ENCODE peak calls at places on chromosome 9, in four cellular contexts. One of them, this sample, is unnamed.

GRCh38 chr9:96126321-96126881 is 175.6 kb downstream of the HSD17B3 start:
- DNase-seq in sigmoid colon: no peak
- DNase-seq in kidney epithelial cell: no peak
- DNase-seq in hepatocyte: peak
- DNase-seq in this sample: no peak

GRCh38 chr9:107942870-107943269 is 453.3 kb upstream of the KLF4 start:
- DNase-seq in sigmoid colon: no peak
- DNase-seq in kidney epithelial cell: no peak
- DNase-seq in hepatocyte: no peak
- DNase-seq in this sample: no peak

GRCh38 chr9:87107072-87107471 is 159.8 kb upstream of the GAS1 start:
- DNase-seq in sigmoid colon: no peak
- DNase-seq in kidney epithelial cell: peak
- DNase-seq in hepatocyte: no peak
- DNase-seq in this sample: no peak

GRCh38 chr9:98536542-98537173 is 172.1 kb downstream of the GABBR2 start:
- DNase-seq in sigmoid colon: no peak
- DNase-seq in kidney epithelial cell: no peak
- DNase-seq in hepatocyte: peak
- DNase-seq in this sample: no peak

GRCh38 chr9:69499959-69500358 is 172.2 kb downstream of the APBA1 start:
- DNase-seq in sigmoid colon: no peak
- DNase-seq in kidney epithelial cell: no peak
- DNase-seq in hepatocyte: no peak
- DNase-seq in this sample: no peak

GRCh38 chr9:115015018-115015635 is 84.7 kb upstream of the TNFSF8 start:
- DNase-seq in sigmoid colon: no peak
- DNase-seq in kidney epithelial cell: no peak
- DNase-seq in hepatocyte: peak
- DNase-seq in this sample: no peak

GRCh38 chr9:81035171-81035570 is 654.2 kb downstream of the TLE1 start:
- DNase-seq in sigmoid colon: no peak
- DNase-seq in kidney epithelial cell: peak
- DNase-seq in hepatocyte: no peak
- DNase-seq in this sample: peak

GRCh38 chr9:126612329-126612812 is 1.4 kb upstream of the LMX1B start:
- DNase-seq in sigmoid colon: peak
- DNase-seq in kidney epithelial cell: no peak
- DNase-seq in hepatocyte: no peak
- DNase-seq in this sample: no peak

GRCh38 chr9:72675586-72675985 is 154.2 kb downstream of the TMC1 start:
- DNase-seq in sigmoid colon: no peak
- DNase-seq in kidney epithelial cell: peak
- DNase-seq in hepatocyte: no peak
- DNase-seq in this sample: peak

GRCh38 chr9:99137225-99137624 is 32.3 kb downstream of the TGFBR1 start:
- DNase-seq in sigmoid colon: no peak
- DNase-seq in kidney epithelial cell: no peak
- DNase-seq in hepatocyte: no peak
- DNase-seq in this sample: no peak

GRCh38 chr9:124000161-124000783 is 11.3 kb upstream of the LHX2 start:
- DNase-seq in sigmoid colon: no peak
- DNase-seq in kidney epithelial cell: no peak
- DNase-seq in hepatocyte: no peak
- DNase-seq in this sample: no peak

GRCh38 chr9:133658442-133659431 is 22.6 kb downstream of the DBH start:
- DNase-seq in sigmoid colon: no peak
- DNase-seq in kidney epithelial cell: no peak
- DNase-seq in hepatocyte: peak
- DNase-seq in this sample: no peak

GRCh38 chr9:107737610-107737986 is 248.0 kb upstream of the KLF4 start:
- DNase-seq in sigmoid colon: no peak
- DNase-seq in kidney epithelial cell: no peak
- DNase-seq in hepatocyte: no peak
- DNase-seq in this sample: no peak

GRCh38 chr9:20312732-20313131 is 309.6 kb downstream of the MLLT3 start:
- DNase-seq in sigmoid colon: no peak
- DNase-seq in kidney epithelial cell: no peak
- DNase-seq in hepatocyte: no peak
- DNase-seq in this sample: no peak

GRCh38 chr9:19232830-19233194 is 2.3 kb downstream of the DENND4C start:
- DNase-seq in sigmoid colon: no peak
- DNase-seq in kidney epithelial cell: no peak
- DNase-seq in hepatocyte: peak
- DNase-seq in this sample: no peak

GRCh38 chr9:127470662-127471061 is 19.4 kb downstream of the LRSAM1 start:
- DNase-seq in sigmoid colon: no peak
- DNase-seq in kidney epithelial cell: no peak
- DNase-seq in hepatocyte: no peak
- DNase-seq in this sample: no peak

DNA sequence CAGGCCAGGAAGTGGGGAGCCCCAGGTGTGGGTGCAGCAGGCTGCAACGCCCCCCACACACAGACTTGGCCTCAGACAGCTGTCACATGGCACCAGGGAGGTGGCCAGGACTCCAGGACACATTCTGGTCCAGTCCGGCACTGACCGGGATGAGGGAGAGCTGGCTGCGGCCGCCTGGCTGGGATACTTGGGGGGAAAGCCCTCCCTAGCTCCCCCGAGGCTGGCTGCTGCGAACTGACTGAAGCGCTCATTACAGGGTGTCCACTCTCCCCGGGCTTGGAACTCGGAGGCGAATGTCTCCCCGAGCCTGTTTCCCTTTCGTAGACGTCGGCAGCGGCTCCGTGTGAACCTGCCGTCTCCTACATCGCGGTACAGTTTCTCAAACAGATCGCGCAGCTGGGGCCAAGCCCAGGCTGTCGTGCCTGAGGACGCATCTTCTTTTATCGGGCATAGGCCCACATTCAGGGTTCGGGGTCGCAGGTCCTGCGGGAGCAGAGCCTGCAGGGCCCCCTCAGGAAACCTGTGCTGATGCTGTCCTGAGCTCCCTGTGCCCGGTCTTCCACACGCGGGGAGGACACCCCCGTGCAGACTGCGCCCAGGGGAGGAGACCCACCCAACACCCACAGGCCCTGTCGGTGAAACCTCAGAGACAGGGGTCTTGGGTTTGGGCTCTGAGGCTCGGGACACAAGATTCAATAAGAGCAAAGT is 19.8 kb downstream of the NACC2 start:
- DNase-seq in sigmoid colon: peak
- DNase-seq in kidney epithelial cell: no peak
- DNase-seq in hepatocyte: no peak
- DNase-seq in this sample: no peak
- H3K4me3 ChIP-seq in sigmoid colon: no peak
- H3K4me3 ChIP-seq in kidney epithelial cell: no peak
- H3K4me3 ChIP-seq in hepatocyte: no peak
- H3K4me3 ChIP-seq in this sample: no peak

GRCh38 chr9:2729721-2730120 is 12.4 kb downstream of the KCNV2 start:
- DNase-seq in sigmoid colon: no peak
- DNase-seq in kidney epithelial cell: no peak
- DNase-seq in hepatocyte: no peak
- DNase-seq in this sample: no peak

GRCh38 chr9:2725929-2726328 is 8.6 kb downstream of the KCNV2 start:
- DNase-seq in sigmoid colon: no peak
- DNase-seq in kidney epithelial cell: no peak
- DNase-seq in hepatocyte: no peak
- DNase-seq in this sample: no peak

GRCh38 chr9:2726620-2727335 is 9.5 kb downstream of the KCNV2 start:
- DNase-seq in sigmoid colon: no peak
- DNase-seq in kidney epithelial cell: no peak
- DNase-seq in hepatocyte: no peak
- DNase-seq in this sample: no peak

GRCh38 chr9:2729003-2729402 is 11.7 kb downstream of the KCNV2 start:
- DNase-seq in sigmoid colon: no peak
- DNase-seq in kidney epithelial cell: no peak
- DNase-seq in hepatocyte: no peak
- DNase-seq in this sample: no peak

GRCh38 chr9:2727966-2728613 is 10.8 kb downstream of the KCNV2 start:
- DNase-seq in sigmoid colon: no peak
- DNase-seq in kidney epithelial cell: no peak
- DNase-seq in hepatocyte: peak
- DNase-seq in this sample: no peak
- TF ChIP-seq CTCF in sigmoid colon: peak
- TF ChIP-seq CTCF in kidney epithelial cell: peak
- TF ChIP-seq CTCF in hepatocyte: peak
- TF ChIP-seq CTCF in this sample: peak

DNA sequence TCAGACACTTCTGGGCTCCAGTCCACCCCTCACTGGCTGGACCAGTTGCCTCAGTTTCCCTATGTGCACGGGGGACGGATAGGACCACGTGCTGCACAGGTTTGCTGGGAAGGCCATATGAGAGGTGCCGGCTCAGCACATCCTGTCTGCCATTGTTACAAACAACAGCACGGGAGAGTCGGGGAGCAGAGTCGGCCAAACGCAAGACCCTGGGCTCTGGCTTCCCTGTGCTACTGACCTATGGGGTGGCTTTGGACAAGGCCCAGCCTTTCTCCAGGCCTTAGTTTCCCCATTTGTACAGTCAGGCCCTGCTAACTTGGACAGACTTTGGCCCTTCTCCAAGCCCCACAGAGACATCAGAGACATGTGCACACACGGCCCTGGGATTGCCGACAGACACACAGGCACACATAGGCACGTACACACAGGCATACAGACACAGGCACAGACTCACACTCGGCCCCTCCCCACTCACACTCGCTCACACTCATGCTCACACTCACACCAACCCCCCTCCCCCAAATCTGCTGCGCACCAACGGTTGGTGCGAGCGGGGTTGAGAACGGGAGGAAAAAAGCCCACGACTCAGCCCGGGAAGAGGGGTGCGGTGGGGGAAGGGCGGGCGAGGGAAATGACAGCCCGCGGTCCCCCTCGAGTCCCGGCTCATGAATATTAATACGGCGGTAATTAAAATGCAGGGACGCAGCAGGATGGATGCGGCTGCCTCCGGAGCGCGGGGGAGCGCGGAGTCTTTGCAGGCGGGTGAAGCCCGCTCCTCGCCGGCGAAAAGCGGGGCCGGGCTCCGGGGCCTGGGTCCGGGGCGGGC is 133.0 kb downstream of the C9orf50 start:
- DNase-seq in sigmoid colon: peak
- DNase-seq in kidney epithelial cell: no peak
- DNase-seq in hepatocyte: peak
- DNase-seq in this sample: no peak
- H3K4me3 ChIP-seq in sigmoid colon: peak
- H3K4me3 ChIP-seq in kidney epithelial cell: peak
- H3K4me3 ChIP-seq in hepatocyte: peak
- H3K4me3 ChIP-seq in this sample: peak

DNA sequence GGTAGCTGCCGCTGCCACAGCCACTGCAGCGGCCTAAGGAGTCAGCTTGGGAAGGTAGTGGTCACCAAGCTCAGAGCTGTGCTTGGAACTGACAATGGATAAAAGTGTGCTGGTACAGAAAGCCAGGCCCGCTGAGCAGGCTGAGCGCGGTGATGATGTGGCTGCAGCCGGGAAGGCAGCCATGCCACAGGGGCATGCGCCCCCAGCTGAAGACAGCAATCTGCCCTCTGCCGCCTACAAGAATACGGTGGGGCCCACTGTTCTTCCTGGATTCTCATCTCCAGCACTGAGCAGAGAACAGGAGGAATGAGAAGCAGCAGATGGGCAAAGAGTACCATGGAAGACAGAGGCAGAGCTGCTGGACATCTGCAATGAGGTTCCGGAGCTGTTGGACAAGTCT is 22.6 kb upstream of the ANKRD18A start:
- DNase-seq in sigmoid colon: no peak
- DNase-seq in kidney epithelial cell: no peak
- DNase-seq in hepatocyte: no peak
- DNase-seq in this sample: no peak
- TF ChIP-seq CTCF in sigmoid colon: no peak
- TF ChIP-seq CTCF in kidney epithelial cell: no peak
- TF ChIP-seq CTCF in hepatocyte: no peak
- TF ChIP-seq CTCF in this sample: no peak

GRCh38 chr9:7286101-7286500 is 513.5 kb downstream of the DMAC1 start:
- DNase-seq in sigmoid colon: no peak
- DNase-seq in kidney epithelial cell: no peak
- DNase-seq in hepatocyte: no peak
- DNase-seq in this sample: no peak

GRCh38 chr9:7289773-7290172 is 509.8 kb downstream of the DMAC1 start:
- DNase-seq in sigmoid colon: no peak
- DNase-seq in kidney epithelial cell: no peak
- DNase-seq in hepatocyte: no peak
- DNase-seq in this sample: no peak

GRCh38 chr9:7285199-7285598 is 514.4 kb downstream of the DMAC1 start:
- DNase-seq in sigmoid colon: no peak
- DNase-seq in kidney epithelial cell: no peak
- DNase-seq in hepatocyte: no peak
- DNase-seq in this sample: no peak

GRCh38 chr9:7284117-7284516 is 515.5 kb downstream of the DMAC1 start:
- DNase-seq in sigmoid colon: no peak
- DNase-seq in kidney epithelial cell: no peak
- DNase-seq in hepatocyte: no peak
- DNase-seq in this sample: no peak

DNA sequence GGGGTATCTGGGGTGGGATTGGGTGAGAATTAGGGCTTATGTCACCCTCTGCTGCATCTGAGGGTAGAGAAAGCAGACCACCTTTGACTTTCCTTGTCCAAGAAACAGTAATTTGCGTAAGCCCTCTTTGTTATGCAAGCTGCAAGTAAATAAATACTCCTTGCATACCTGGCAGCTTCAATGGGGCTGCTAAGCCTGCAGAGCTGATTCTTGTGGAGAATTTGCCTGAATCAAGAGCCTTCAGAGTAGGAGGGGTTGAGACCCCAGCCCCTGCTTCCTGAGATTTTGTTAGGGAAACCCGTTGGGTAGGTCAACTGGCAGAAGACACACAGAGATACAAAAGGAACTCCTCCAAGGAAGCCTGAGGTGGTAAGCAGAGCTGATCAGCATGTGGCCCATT is 515.1 kb downstream of the DMAC1 start:
- DNase-seq in sigmoid colon: no peak
- DNase-seq in kidney epithelial cell: no peak
- DNase-seq in hepatocyte: no peak
- DNase-seq in this sample: no peak
- H3K4me3 ChIP-seq in sigmoid colon: no peak
- H3K4me3 ChIP-seq in kidney epithelial cell: no peak
- H3K4me3 ChIP-seq in hepatocyte: no peak
- H3K4me3 ChIP-seq in this sample: no peak

This sample was measured in retinal pigment epithelial cell.